ENCODE peak calls at places on chromosomes 4 and X, in six cellular contexts. One of them, this sample, is unnamed.

GRCh38 chrX:12770440-12770839 is 20.8 kb upstream of the PRPS2 start:
- DNase-seq in substantia nigra: no peak
- DNase-seq in amniotic stem cell: no peak
- DNase-seq in activated naive CD4-positive, alpha-beta T cell: no peak
- DNase-seq in GM18507: no peak
- DNase-seq in NCI-H1105: no peak
- DNase-seq in this sample: no peak

GRCh38 chrX:39848243-39848642 is 249.5 kb downstream of the BCOR start:
- DNase-seq in activated naive CD4-positive, alpha-beta T cell: no peak
- DNase-seq in NCI-H1105: no peak
- DNase-seq in substantia nigra: no peak
- DNase-seq in GM18507: no peak
- DNase-seq in amniotic stem cell: no peak
- DNase-seq in this sample: no peak

GRCh38 chrX:16892504-16893362 is 22.6 kb upstream of the RBBP7 start:
- DNase-seq in GM18507: no peak
- DNase-seq in activated naive CD4-positive, alpha-beta T cell: peak
- DNase-seq in NCI-H1105: peak
- DNase-seq in amniotic stem cell: peak
- DNase-seq in substantia nigra: peak
- DNase-seq in this sample: no peak

GRCh38 chrX:100928660-100929613 is at the start of gene XKRX:
- DNase-seq in substantia nigra: no peak
- DNase-seq in activated naive CD4-positive, alpha-beta T cell: peak
- DNase-seq in amniotic stem cell: no peak
- DNase-seq in NCI-H1105: peak
- DNase-seq in GM18507: no peak
- DNase-seq in this sample: no peak

GRCh38 chr4:15654556-15655222 is 468 bp downstream of the FBXL5 start:
- DNase-seq in substantia nigra: peak
- DNase-seq in amniotic stem cell: no peak
- DNase-seq in NCI-H1105: peak
- DNase-seq in activated naive CD4-positive, alpha-beta T cell: peak
- DNase-seq in GM18507: peak
- DNase-seq in this sample: no peak

GRCh38 chrX:39752820-39753219 is 344.9 kb downstream of the BCOR start:
- DNase-seq in amniotic stem cell: no peak
- DNase-seq in substantia nigra: peak
- DNase-seq in activated naive CD4-positive, alpha-beta T cell: no peak
- DNase-seq in GM18507: no peak
- DNase-seq in NCI-H1105: peak
- DNase-seq in this sample: no peak

GRCh38 chr4:87848622-87849351 is 16.0 kb downstream of the MEPE start:
- DNase-seq in NCI-H1105: peak
- DNase-seq in substantia nigra: peak
- DNase-seq in GM18507: peak
- DNase-seq in amniotic stem cell: peak
- DNase-seq in activated naive CD4-positive, alpha-beta T cell: no peak
- DNase-seq in this sample: no peak

GRCh38 chr4:65014078-65014477 is 604.8 kb upstream of the TECRL start:
- DNase-seq in NCI-H1105: no peak
- DNase-seq in GM18507: no peak
- DNase-seq in substantia nigra: no peak
- DNase-seq in amniotic stem cell: no peak
- DNase-seq in activated naive CD4-positive, alpha-beta T cell: no peak
- DNase-seq in this sample: no peak

GRCh38 chr4:117773067-117773946 is 261.0 kb upstream of the NDST3 start:
- DNase-seq in GM18507: no peak
- DNase-seq in amniotic stem cell: no peak
- DNase-seq in NCI-H1105: no peak
- DNase-seq in activated naive CD4-positive, alpha-beta T cell: no peak
- DNase-seq in substantia nigra: no peak
- DNase-seq in this sample: no peak